ENCODE peak calls at places on chromosome 18, in four cellular contexts. One of them, this sample, is unnamed.

GRCh38 chr18:12948055-12948804 is 419 bp downstream of the SEH1L start:
- DNase-seq in right cardiac atrium: peak; percentile 97
- DNase-seq in gastrocnemius medialis: peak; percentile 86
- DNase-seq in body of pancreas: peak; percentile 96
- DNase-seq in this sample: peak; percentile 97

GRCh38 chr18:23093772-23094171 is 41.5 kb upstream of the CABLES1 start:
- DNase-seq in body of pancreas: no peak
- DNase-seq in gastrocnemius medialis: no peak
- DNase-seq in right cardiac atrium: no peak
- DNase-seq in this sample: no peak

GRCh38 chr18:78327643-78328042 is 652.0 kb upstream of the SALL3 start:
- DNase-seq in gastrocnemius medialis: no peak
- DNase-seq in body of pancreas: no peak
- DNase-seq in right cardiac atrium: no peak
- DNase-seq in this sample: no peak

GRCh38 chr18:62187543-62188378 is 706 bp downstream of the RELCH start:
- DNase-seq in gastrocnemius medialis: peak; percentile 4
- DNase-seq in body of pancreas: peak; percentile 16
- DNase-seq in right cardiac atrium: peak; percentile 25
- DNase-seq in this sample: peak; percentile 65

GRCh38 chr18:8084160-8084559 is 517.0 kb downstream of the PTPRM start:
- DNase-seq in body of pancreas: peak; percentile 45
- DNase-seq in right cardiac atrium: no peak
- DNase-seq in gastrocnemius medialis: no peak
- DNase-seq in this sample: no peak

GRCh38 chr18:74013955-74014354 is 133.7 kb downstream of the FBXO15 start:
- DNase-seq in body of pancreas: peak; percentile 37
- DNase-seq in right cardiac atrium: peak; percentile 25
- DNase-seq in gastrocnemius medialis: no peak
- DNase-seq in this sample: no peak

GRCh38 chr18:67621025-67621713 is 104.6 kb upstream of the DSEL start:
- DNase-seq in gastrocnemius medialis: no peak
- DNase-seq in body of pancreas: no peak
- DNase-seq in right cardiac atrium: no peak
- DNase-seq in this sample: no peak

GRCh38 chr18:59566507-59566906 is 130.7 kb downstream of the CCBE1 start:
- DNase-seq in gastrocnemius medialis: no peak
- DNase-seq in right cardiac atrium: no peak
- DNase-seq in body of pancreas: no peak
- DNase-seq in this sample: no peak

GRCh38 chr18:3816601-3817363 is 366.8 kb downstream of the TGIF1 start:
- DNase-seq in body of pancreas: peak; percentile 23
- DNase-seq in gastrocnemius medialis: no peak
- DNase-seq in right cardiac atrium: no peak
- DNase-seq in this sample: no peak

GRCh38 chr18:44792456-44793080 is 111.9 kb downstream of the SETBP1 start:
- DNase-seq in body of pancreas: no peak
- DNase-seq in gastrocnemius medialis: no peak
- DNase-seq in right cardiac atrium: no peak
- DNase-seq in this sample: no peak

GRCh38 chr18:32511147-32511546 is 40.5 kb upstream of the GAREM1 start:
- DNase-seq in right cardiac atrium: no peak
- DNase-seq in gastrocnemius medialis: no peak
- DNase-seq in body of pancreas: no peak
- DNase-seq in this sample: no peak

GRCh38 chr18:44848931-44849330 is 168.2 kb downstream of the SETBP1 start:
- DNase-seq in body of pancreas: peak; percentile 55
- DNase-seq in gastrocnemius medialis: no peak
- DNase-seq in right cardiac atrium: no peak
- DNase-seq in this sample: no peak

GRCh38 chr18:13566941-13567762 is 159.2 kb downstream of the FAM210A start:
- DNase-seq in right cardiac atrium: peak; percentile 70
- DNase-seq in gastrocnemius medialis: no peak
- DNase-seq in body of pancreas: peak; percentile 76
- DNase-seq in this sample: peak; percentile 81

GRCh38 chr18:36078751-36079529 is 11.6 kb upstream of the RPRD1A start:
- DNase-seq in right cardiac atrium: no peak
- DNase-seq in body of pancreas: no peak
- DNase-seq in gastrocnemius medialis: no peak
- DNase-seq in this sample: no peak

GRCh38 chr18:13626544-13626908 is 99.8 kb downstream of the FAM210A start:
- DNase-seq in right cardiac atrium: no peak
- DNase-seq in body of pancreas: no peak
- DNase-seq in gastrocnemius medialis: no peak
- DNase-seq in this sample: no peak

GRCh38 chr18:78406743-78407455 is 572.7 kb upstream of the SALL3 start:
- DNase-seq in body of pancreas: peak; percentile 43
- DNase-seq in gastrocnemius medialis: no peak
- DNase-seq in right cardiac atrium: no peak
- DNase-seq in this sample: no peak

GRCh38 chr18:31487251-31488015 is 10.5 kb upstream of the DSG2 start:
- DNase-seq in gastrocnemius medialis: no peak
- DNase-seq in body of pancreas: no peak
- DNase-seq in right cardiac atrium: no peak
- DNase-seq in this sample: no peak

GRCh38 chr18:77762632-77763031 is 513.0 kb downstream of the GALR1 start:
- DNase-seq in right cardiac atrium: no peak
- DNase-seq in gastrocnemius medialis: no peak
- DNase-seq in body of pancreas: no peak
- DNase-seq in this sample: no peak

GRCh38 chr18:78031991-78032390 is 782.3 kb downstream of the GALR1 start:
- DNase-seq in right cardiac atrium: no peak
- DNase-seq in body of pancreas: no peak
- DNase-seq in gastrocnemius medialis: no peak
- DNase-seq in this sample: no peak

GRCh38 chr18:71107220-71107619 is 818.4 kb downstream of the SOCS6 start:
- DNase-seq in right cardiac atrium: no peak
- DNase-seq in gastrocnemius medialis: no peak
- DNase-seq in body of pancreas: no peak
- DNase-seq in this sample: no peak

GRCh38 chr18:9135912-9136314 is 668 bp upstream of the ANKRD12 start:
- DNase-seq in right cardiac atrium: no peak
- DNase-seq in gastrocnemius medialis: peak; percentile 33
- DNase-seq in body of pancreas: peak; percentile 59
- DNase-seq in this sample: no peak

GRCh38 chr18:9132628-9133027 is 4.0 kb upstream of the ANKRD12 start:
- DNase-seq in gastrocnemius medialis: no peak
- DNase-seq in body of pancreas: no peak
- DNase-seq in right cardiac atrium: no peak
- DNase-seq in this sample: no peak

GRCh38 chr18:9130806-9131205 is 5.8 kb upstream of the ANKRD12 start:
- DNase-seq in body of pancreas: no peak
- DNase-seq in right cardiac atrium: no peak
- DNase-seq in gastrocnemius medialis: no peak
- DNase-seq in this sample: no peak

GRCh38 chr18:9135081-9135911 is 1.3 kb upstream of the ANKRD12 start:
- DNase-seq in gastrocnemius medialis: no peak
- DNase-seq in right cardiac atrium: no peak
- DNase-seq in body of pancreas: no peak
- DNase-seq in this sample: no peak

GRCh38 chr18:9133225-9133624 is 3.4 kb upstream of the ANKRD12 start:
- DNase-seq in gastrocnemius medialis: no peak
- DNase-seq in body of pancreas: no peak
- DNase-seq in right cardiac atrium: no peak
- DNase-seq in this sample: no peak
- H3K4me1 ChIP-seq in gastrocnemius medialis: peaks cover 59% of the 10 kb centered on the region
- H3K4me1 ChIP-seq in body of pancreas: peaks cover 22% of the 10 kb centered on the region
- H3K4me1 ChIP-seq in right cardiac atrium: no peaks in the 10 kb centered on the region
- H3K4me1 ChIP-seq in this sample: peaks cover 7% of the 10 kb centered on the region

GRCh38 chr18:75207298-75208054 is 1.5 kb downstream of the PTGR3 start:
- DNase-seq in body of pancreas: no peak
- DNase-seq in gastrocnemius medialis: no peak
- DNase-seq in right cardiac atrium: no peak
- DNase-seq in this sample: no peak

GRCh38 chr18:75206637-75207297 is 2.2 kb downstream of the PTGR3 start:
- DNase-seq in right cardiac atrium: no peak
- DNase-seq in body of pancreas: no peak
- DNase-seq in gastrocnemius medialis: no peak
- DNase-seq in this sample: no peak

GRCh38 chr18:75204978-75205759 is 3.8 kb downstream of the PTGR3 start:
- DNase-seq in body of pancreas: no peak
- DNase-seq in right cardiac atrium: no peak
- DNase-seq in gastrocnemius medialis: no peak
- DNase-seq in this sample: no peak

GRCh38 chr18:75204262-75204977 is 4.5 kb downstream of the PTGR3 start:
- DNase-seq in right cardiac atrium: peak; percentile 50
- DNase-seq in body of pancreas: no peak
- DNase-seq in gastrocnemius medialis: no peak
- DNase-seq in this sample: no peak

GRCh38 chr18:75205760-75206109 is 3.2 kb downstream of the PTGR3 start:
- DNase-seq in body of pancreas: no peak
- DNase-seq in right cardiac atrium: no peak
- DNase-seq in gastrocnemius medialis: no peak
- DNase-seq in this sample: no peak
- H3K4me1 ChIP-seq in body of pancreas: peaks cover 71% of the 10 kb centered on the region
- H3K4me1 ChIP-seq in right cardiac atrium: peaks cover 6% of the 10 kb centered on the region
- H3K4me1 ChIP-seq in gastrocnemius medialis: peaks cover 59% of the 10 kb centered on the region
- H3K4me1 ChIP-seq in this sample: peaks cover 41% of the 10 kb centered on the region

DNA sequence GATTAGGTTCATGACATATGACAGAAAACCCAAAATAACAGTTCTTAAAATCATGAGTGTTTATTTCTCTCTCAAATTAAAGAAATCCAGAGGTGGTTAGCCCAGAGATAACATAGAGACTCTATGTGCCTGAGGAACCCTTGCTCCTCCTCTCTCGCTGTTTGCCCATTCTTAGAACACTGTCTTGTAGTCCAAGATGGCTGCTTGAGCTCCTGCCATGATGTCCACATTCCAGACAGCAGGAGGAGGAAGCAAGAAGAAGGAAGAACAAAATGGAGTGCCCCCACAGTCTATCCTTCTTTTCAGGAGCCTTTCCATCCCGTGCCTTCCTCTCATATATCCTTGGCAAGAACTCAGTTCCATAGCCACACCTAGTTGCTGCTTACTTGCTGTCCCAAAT is 13.9 kb upstream of the ST8SIA5 start:
- DNase-seq in gastrocnemius medialis: no peak
- DNase-seq in body of pancreas: no peak
- DNase-seq in right cardiac atrium: no peak
- DNase-seq in this sample: no peak
- H3K4me1 ChIP-seq in gastrocnemius medialis: peaks cover 28% of the 10 kb centered on the region
- H3K4me1 ChIP-seq in body of pancreas: no peaks in the 10 kb centered on the region
- H3K4me1 ChIP-seq in right cardiac atrium: peaks cover 5% of the 10 kb centered on the region
- H3K4me1 ChIP-seq in this sample: no peaks in the 10 kb centered on the region

GRCh38 chr18:58451115-58451971 is 177.5 kb downstream of the ALPK2 start:
- DNase-seq in body of pancreas: no peak
- DNase-seq in gastrocnemius medialis: no peak
- DNase-seq in right cardiac atrium: no peak
- DNase-seq in this sample: no peak

GRCh38 chr18:58453913-58454317 is 175.0 kb downstream of the ALPK2 start:
- DNase-seq in right cardiac atrium: no peak
- DNase-seq in gastrocnemius medialis: no peak
- DNase-seq in body of pancreas: no peak
- DNase-seq in this sample: no peak

GRCh38 chr18:58453167-58453804 is 175.6 kb downstream of the ALPK2 start:
- DNase-seq in right cardiac atrium: no peak
- DNase-seq in body of pancreas: no peak
- DNase-seq in gastrocnemius medialis: no peak
- DNase-seq in this sample: no peak

GRCh38 chr18:58452392-58453166 is 176.3 kb downstream of the ALPK2 start:
- DNase-seq in body of pancreas: no peak
- DNase-seq in right cardiac atrium: no peak
- DNase-seq in gastrocnemius medialis: no peak
- DNase-seq in this sample: no peak

GRCh38 chr18:58451972-58452334 is 176.9 kb downstream of the ALPK2 start:
- DNase-seq in body of pancreas: no peak
- DNase-seq in right cardiac atrium: no peak
- DNase-seq in gastrocnemius medialis: no peak
- DNase-seq in this sample: no peak
- H3K4me1 ChIP-seq in body of pancreas: peaks cover 14% of the 10 kb centered on the region
- H3K4me1 ChIP-seq in right cardiac atrium: peaks cover 6% of the 10 kb centered on the region
- H3K4me1 ChIP-seq in gastrocnemius medialis: peaks cover 20% of the 10 kb centered on the region
- H3K4me1 ChIP-seq in this sample: no peaks in the 10 kb centered on the region

GRCh38 chr18:55284614-55285013 is 303.4 kb downstream of the TCF4 start:
- DNase-seq in gastrocnemius medialis: no peak
- DNase-seq in right cardiac atrium: no peak
- DNase-seq in body of pancreas: no peak
- DNase-seq in this sample: no peak
- H3K4me1 ChIP-seq in gastrocnemius medialis: peaks cover 63% of the 10 kb centered on the region
- H3K4me1 ChIP-seq in right cardiac atrium: peaks cover 13% of the 10 kb centered on the region
- H3K4me1 ChIP-seq in body of pancreas: no peaks in the 10 kb centered on the region
- H3K4me1 ChIP-seq in this sample: peaks cover 18% of the 10 kb centered on the region

DNA sequence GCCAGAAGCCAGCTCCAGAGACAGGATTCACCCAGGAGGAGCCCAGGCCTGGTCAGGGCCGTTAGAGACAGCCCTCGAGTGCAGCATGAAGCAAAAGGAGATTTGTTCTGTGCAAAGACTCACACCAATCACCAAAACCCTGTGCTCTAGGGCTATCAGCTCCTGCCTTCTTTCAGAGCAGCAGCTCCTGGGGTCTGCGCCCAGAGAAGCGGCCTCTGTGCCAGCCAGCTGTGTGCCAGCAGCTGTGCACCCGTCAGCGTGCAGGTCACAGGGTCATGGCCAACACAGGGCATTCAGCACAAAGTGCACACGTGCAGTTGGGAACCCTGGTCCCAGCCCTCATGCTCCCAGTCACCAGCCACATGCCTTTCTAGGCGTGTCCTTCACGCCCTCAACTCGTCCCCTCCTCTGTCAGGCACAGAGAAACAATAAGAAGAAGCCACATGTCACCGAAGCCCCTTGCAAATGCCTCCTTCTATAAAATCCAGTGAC is 49.3 kb downstream of the ZNF516 start:
- DNase-seq in body of pancreas: no peak
- DNase-seq in right cardiac atrium: no peak
- DNase-seq in gastrocnemius medialis: no peak
- DNase-seq in this sample: no peak
- H3K4me1 ChIP-seq in body of pancreas: peaks cover 30% of the 10 kb centered on the region
- H3K4me1 ChIP-seq in right cardiac atrium: peaks cover 9% of the 10 kb centered on the region
- H3K4me1 ChIP-seq in gastrocnemius medialis: peaks cover 40% of the 10 kb centered on the region
- H3K4me1 ChIP-seq in this sample: peaks cover 14% of the 10 kb centered on the region

DNA sequence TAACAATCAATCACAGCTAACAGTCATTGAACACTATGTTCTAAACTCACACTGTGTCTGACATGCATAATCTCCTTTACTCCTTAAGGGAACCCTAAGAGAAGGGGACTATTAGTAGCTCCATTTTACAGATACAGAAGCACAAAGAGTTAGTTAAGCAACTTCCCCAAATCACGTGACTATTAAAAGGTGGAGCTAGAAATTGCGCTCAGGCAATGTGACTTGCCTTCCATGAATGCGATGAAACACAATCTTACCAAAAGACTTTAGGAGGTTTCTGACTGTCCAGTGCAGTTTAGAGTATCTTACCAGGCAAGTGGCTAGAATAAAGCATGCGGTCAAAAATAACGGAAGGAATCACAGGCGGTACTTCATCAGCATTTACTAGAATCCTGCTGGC is 70.4 kb downstream of the ZNF521 start:
- DNase-seq in gastrocnemius medialis: no peak
- DNase-seq in right cardiac atrium: no peak
- DNase-seq in body of pancreas: no peak
- DNase-seq in this sample: no peak
- H3K4me1 ChIP-seq in gastrocnemius medialis: peaks cover 19% of the 10 kb centered on the region
- H3K4me1 ChIP-seq in right cardiac atrium: peaks cover 7% of the 10 kb centered on the region
- H3K4me1 ChIP-seq in body of pancreas: no peaks in the 10 kb centered on the region
- H3K4me1 ChIP-seq in this sample: no peaks in the 10 kb centered on the region